ENCODE peak calls at places on chromosomes 3 and 15, in eight cellular contexts. N is HCT116, A is neural progenitor cell, Z is OCI-LY7, W is right lobe of liver, G is BE2C, I is cardiac muscle cell, K is IMR-90. S is an unnamed sample.

GRCh38 chr3:77506384-77506783 is 466.5 kb downstream of the ROBO2 start:
- DNase-seq in N (no peak), A (no peak), Z (no peak), W (no peak), G (no peak), I (no peak), K (no peak), S (no peak)

GRCh38 chr3:16332904-16333426 is 68.0 kb downstream of the OXNAD1 start:
- DNase-seq in N (no peak), A (no peak), Z (no peak), W (no peak), G (no peak), I (peak; percentile 50), K (peak; percentile 58), S (no peak)

GRCh38 chr3:67719333-67719732 is 64.9 kb upstream of the SUCLG2 start:
- DNase-seq in N (no peak), A (no peak), Z (no peak), W (no peak), G (no peak), I (no peak), K (peak; percentile 51), S (no peak)

GRCh38 chr3:184755315-184755731 is 43.5 kb upstream of the MAGEF1 start:
- DNase-seq in N (no peak), A (no peak), Z (no peak), W (no peak), G (no peak), I (no peak), K (no peak), S (no peak)

GRCh38 chr3:65716372-65716771 is 322.3 kb downstream of the MAGI1 start:
- DNase-seq in N (no peak), A (peak; percentile 12), Z (no peak), W (no peak), G (no peak), I (no peak), K (no peak), S (no peak)

GRCh38 chr3:54538346-54538745 is 389.5 kb downstream of the LRTM1 start:
- DNase-seq in N (no peak), A (peak; percentile 51), Z (no peak), W (no peak), G (no peak), I (no peak), K (no peak), S (no peak)

GRCh38 chr3:39275963-39276593 is 3.8 kb downstream of the CX3CR1 start:
- DNase-seq in N (no peak), A (no peak), Z (no peak), W (no peak), G (no peak), I (no peak), K (no peak), S (no peak)

GRCh38 chr15:88002721-88003120 is 253.8 kb downstream of the NTRK3 start:
- DNase-seq in N (no peak), A (no peak), Z (no peak), W (no peak), G (no peak), I (no peak), K (no peak), S (no peak)

GRCh38 chr15:70328137-70329115 is 230.7 kb upstream of the TLE3 start:
- DNase-seq in N (no peak), A (no peak), Z (no peak), W (no peak), G (no peak), I (peak; percentile 88), K (peak; percentile 48), S (no peak)

GRCh38 chr3:14429237-14429636 is 26.8 kb downstream of the SLC6A6 start:
- DNase-seq in N (no peak), A (no peak), Z (peak; percentile 48), W (no peak), G (no peak), I (no peak), K (peak; percentile 43), S (no peak)

GRCh38 chr3:184981071-184981470 is 169.1 kb downstream of the VPS8 start:
- DNase-seq in N (no peak), A (no peak), Z (no peak), W (peak; percentile 75), G (no peak), I (no peak), K (no peak), S (peak; percentile 62)

GRCh38 chr3:9945358-9945757 is 6.8 kb downstream of the PRRT3 start:
- DNase-seq in N (no peak), A (no peak), Z (no peak), W (no peak), G (no peak), I (no peak), K (no peak), S (no peak)

GRCh38 chr3:9915252-9916141 is 1.4 kb upstream of the IL17RC start:
- DNase-seq in N (no peak), A (peak; percentile 78), Z (no peak), W (peak; percentile 76), G (peak; percentile 74), I (peak; percentile 71), K (peak; percentile 52), S (peak; percentile 81)

GRCh38 chr3:129616713-129617112 is 10.2 kb upstream of the PLXND1 start:
- DNase-seq in N (no peak), A (no peak), Z (no peak), W (peak; percentile 29), G (no peak), I (peak; percentile 62), K (peak; percentile 83), S (peak; percentile 22)

GRCh38 chr3:152284906-152285305 is 16.2 kb downstream of the MBNL1 start:
- DNase-seq in N (no peak), A (no peak), Z (no peak), W (no peak), G (no peak), I (no peak), K (no peak), S (no peak)

GRCh38 chr3:107660316-107660976 is 137.7 kb downstream of the BBX start:
- DNase-seq in N (peak; percentile 19), A (peak; percentile 32), Z (peak; percentile 59), W (no peak), G (peak; percentile 20), I (peak; percentile 76), K (peak; percentile 77), S (no peak)

GRCh38 chr3:25843332-25843731 is 53.4 kb downstream of the OXSM start:
- DNase-seq in N (no peak), A (no peak), Z (peak; percentile 25), W (no peak), G (no peak), I (peak; percentile 19), K (peak; percentile 25), S (no peak)

GRCh38 chr3:97037294-97037943 is 223.0 kb downstream of the EPHA6 start:
- DNase-seq in N (no peak), A (no peak), Z (no peak), W (no peak), G (no peak), I (no peak), K (no peak), S (no peak)

GRCh38 chr15:71245588-71245987 is 130.3 kb downstream of the THSD4 start:
- DNase-seq in N (no peak), A (no peak), Z (no peak), W (no peak), G (no peak), I (no peak), K (no peak), S (no peak)

GRCh38 chr15:75904241-75904631 is 558 bp downstream of the FBXO22 start:
- DNase-seq in N (no peak), A (peak; percentile 72), Z (peak; percentile 44), W (no peak), G (peak; percentile 44), I (peak; percentile 55), K (peak; percentile 39), S (no peak)

GRCh38 chr3:126927405-126927750 is 55.5 kb upstream of the PLXNA1 start:
- DNase-seq in N (no peak), A (no peak), Z (no peak), W (no peak), G (no peak), I (no peak), K (no peak), S (no peak)

GRCh38 chr3:84717894-84718293 is 240.9 kb upstream of the CADM2 start:
- DNase-seq in N (no peak), A (no peak), Z (no peak), W (no peak), G (no peak), I (no peak), K (no peak), S (no peak)

GRCh38 chr3:149203758-149204157 is 17.9 kb downstream of the CP start:
- DNase-seq in N (no peak), A (no peak), Z (peak; percentile 79), W (no peak), G (no peak), I (no peak), K (no peak), S (no peak)
- H3K4me3 ChIP-seq in N (no peak overlapping the region), A (no peak overlapping the region), Z (no peak overlapping the region), W (no peak overlapping the region), G (no peak overlapping the region), I (no peak overlapping the region), K (no peak overlapping the region), S (no peak overlapping the region)

DNA sequence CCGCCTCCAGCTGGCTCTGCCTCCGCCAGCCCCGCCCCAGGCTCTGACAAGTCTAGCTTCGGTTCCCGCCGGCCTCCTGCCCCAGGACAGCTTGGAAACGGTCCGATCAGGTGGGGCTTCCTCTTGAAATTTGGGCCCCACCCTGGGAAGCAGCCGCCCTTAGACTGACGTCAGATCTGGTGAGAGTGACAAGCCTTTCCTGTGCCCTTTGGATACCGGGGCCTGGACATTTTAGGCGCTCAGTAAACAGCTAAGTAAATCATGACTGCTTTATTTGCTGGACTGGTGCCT is 378 bp upstream of the HYAL3 start:
- DNase-seq in N (no peak), A (no peak), Z (no peak), W (no peak), G (no peak), I (no peak), K (no peak), S (no peak)
- H3K4me3 ChIP-seq in N (peak overlapping the region; percentile 92), A (peak overlapping the region; percentile 91), Z (peak overlapping the region; percentile 78), W (peak overlapping the region; percentile 4), G (peak overlapping the region; percentile 41), I (peak overlapping the region; percentile 29), K (peak overlapping the region; percentile 59), S (peak overlapping the region; percentile 13)

DNA sequence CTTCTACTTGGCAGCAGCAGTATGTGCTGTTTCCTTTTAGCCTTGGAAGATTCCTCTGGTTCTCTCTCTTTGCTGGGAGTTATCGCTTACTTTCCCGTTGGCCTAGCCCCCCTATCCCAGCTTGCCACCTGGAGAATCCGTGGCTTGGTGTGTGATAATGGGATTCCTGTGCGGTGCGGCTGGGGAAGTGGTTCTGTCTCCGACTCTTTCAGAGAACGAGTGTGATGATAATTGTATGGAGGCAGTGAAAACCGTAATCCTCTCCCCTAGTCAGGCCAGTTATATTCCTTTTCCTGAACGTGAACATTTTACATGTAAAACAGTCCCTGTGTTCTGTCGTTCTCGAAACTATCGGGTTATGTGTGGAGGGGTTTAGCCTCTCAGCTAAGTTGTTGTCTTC is 300.1 kb upstream of the C2CD4B start:
- DNase-seq in N (no peak), A (peak; percentile 51), Z (no peak), W (no peak), G (no peak), I (no peak), K (no peak), S (no peak)
- H3K4me3 ChIP-seq in N (no peak overlapping the region), A (no peak overlapping the region), Z (no peak overlapping the region), W (no peak overlapping the region), G (no peak overlapping the region), I (no peak overlapping the region), K (no peak overlapping the region), S (no peak overlapping the region)

DNA sequence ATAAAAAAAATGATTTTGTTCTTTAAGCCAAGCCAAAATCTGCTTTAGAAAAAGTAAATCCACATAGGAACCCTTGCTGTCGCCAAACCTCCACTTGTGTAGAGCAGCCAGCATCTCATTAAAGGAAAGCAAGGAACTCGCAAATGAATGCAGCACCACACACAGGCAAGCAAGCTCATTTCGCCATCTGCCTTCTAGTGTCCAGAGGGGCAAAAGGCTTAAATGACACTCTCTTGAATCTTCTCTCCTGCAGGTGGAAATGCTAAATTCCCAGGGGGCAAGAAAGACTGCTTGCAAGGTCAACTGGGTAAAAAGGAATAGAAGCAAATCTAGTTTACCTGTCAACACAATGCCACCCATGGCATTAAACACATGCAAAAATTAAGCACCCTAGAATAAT is 2.4 kb downstream of the MB21D2 start:
- DNase-seq in N (no peak), A (peak; percentile 81), Z (peak; percentile 3), W (no peak), G (no peak), I (peak; percentile 68), K (peak; percentile 68), S (no peak)
- H3K4me3 ChIP-seq in N (no peak overlapping the region), A (peak overlapping the region; percentile 92), Z (no peak overlapping the region), W (no peak overlapping the region), G (no peak overlapping the region), I (no peak overlapping the region), K (no peak overlapping the region), S (no peak overlapping the region)